ENCODE peak calls at places on chromosomes 6 and 20, in seven cellular contexts. A, T, F, H, Z, P and G are unnamed samples. For H3K4me1, the result is how much of the 10 kb centered on the place peaks cover.

GRCh38 chr6:31898200-31899011 is 908 bp upstream of the EHMT2 start:
- DNase-seq in A (peak), T (no peak), F (peak), H (peak), Z (peak), P (no peak), G (peak)

GRCh38 chr6:132401120-132401940 is at the start of gene MOXD1:
- DNase-seq in A (no peak), T (no peak), F (peak), H (peak), Z (peak), P (peak), G (peak)

GRCh38 chr6:130161627-130162404 is 60.9 kb downstream of the SAMD3 start:
- DNase-seq in A (no peak), T (no peak), F (no peak), H (no peak), Z (no peak), P (no peak), G (no peak)

GRCh38 chr6:75012018-75012417 is 193.8 kb downstream of the COL12A1 start:
- DNase-seq in A (no peak), T (no peak), F (no peak), H (no peak), Z (no peak), P (no peak), G (no peak)

GRCh38 chr6:90397929-90398674 is 101.5 kb upstream of the BACH2 start:
- DNase-seq in A (no peak), T (peak), F (no peak), H (peak), Z (no peak), P (no peak), G (no peak)

GRCh38 chr6:14396826-14397517 is 279.4 kb downstream of the CD83 start:
- DNase-seq in A (no peak), T (no peak), F (peak), H (peak), Z (peak), P (no peak), G (peak)

GRCh38 chr6:84379142-84379541 is 151.7 kb upstream of the CEP162 start:
- DNase-seq in A (no peak), T (no peak), F (no peak), H (no peak), Z (no peak), P (no peak), G (no peak)

GRCh38 chr6:90021701-90022100 is 127.4 kb downstream of the GJA10 start:
- DNase-seq in A (no peak), T (no peak), F (no peak), H (no peak), Z (no peak), P (no peak), G (no peak)

GRCh38 chr20:51492167-51493092 is 50.1 kb downstream of the NFATC2 start:
- DNase-seq in A (no peak), T (no peak), F (peak), H (no peak), Z (peak), P (peak), G (no peak)

GRCh38 chr6:28134015-28134414 is 7.7 kb upstream of the ZKSCAN8 start:
- DNase-seq in A (peak), T (no peak), F (peak), H (peak), Z (peak), P (no peak), G (no peak)

GRCh38 chr6:30870546-30870945 is 13.8 kb upstream of the DDR1 start:
- DNase-seq in A (no peak), T (no peak), F (no peak), H (peak), Z (no peak), P (no peak), G (no peak)

GRCh38 chr6:38273325-38273724 is 366.4 kb downstream of the BTBD9 start:
- DNase-seq in A (no peak), T (no peak), F (no peak), H (no peak), Z (peak), P (no peak), G (no peak)

GRCh38 chr6:17885079-17885478 is 102.4 kb downstream of the KIF13A start:
- DNase-seq in A (no peak), T (no peak), F (no peak), H (no peak), Z (peak), P (no peak), G (no peak)

GRCh38 chr20:50575869-50576720 is 65.9 kb downstream of the PTPN1 start:
- DNase-seq in A (peak), T (peak), F (peak), H (peak), Z (peak), P (peak), G (peak)

GRCh38 chr20:4074877-4075455 is 59.6 kb upstream of the RNF24 start:
- DNase-seq in A (no peak), T (no peak), F (no peak), H (no peak), Z (no peak), P (no peak), G (no peak)

GRCh38 chr20:44583179-44583578 is 800 bp downstream of the PKIG start:
- DNase-seq in A (no peak), T (no peak), F (no peak), H (no peak), Z (peak), P (no peak), G (no peak)

GRCh38 chr6:48318670-48319069 is 207.7 kb upstream of the PTCHD4 start:
- DNase-seq in A (no peak), T (no peak), F (no peak), H (no peak), Z (no peak), P (no peak), G (no peak)

GRCh38 chr20:9454781-9455180 is 59.6 kb upstream of the LAMP5 start:
- DNase-seq in A (no peak), T (no peak), F (no peak), H (no peak), Z (peak), P (no peak), G (no peak)

GRCh38 chr6:37289931-37290330 is 32.0 kb upstream of the TMEM217 start:
- DNase-seq in A (no peak), T (no peak), F (no peak), H (no peak), Z (no peak), P (no peak), G (no peak)

GRCh38 chr6:104573372-104573771 is 286.3 kb downstream of the HACE1 start:
- DNase-seq in A (no peak), T (no peak), F (no peak), H (peak), Z (no peak), P (no peak), G (no peak)

GRCh38 chr20:38764563-38765355 is 16.5 kb downstream of the ACTR5 start:
- DNase-seq in A (no peak), T (no peak), F (no peak), H (no peak), Z (peak), P (peak), G (no peak)

GRCh38 chr6:124792386-124792785 is 169.9 kb upstream of the RNF217 start:
- DNase-seq in A (no peak), T (no peak), F (no peak), H (no peak), Z (no peak), P (no peak), G (no peak)

GRCh38 chr6:46098678-46099077 is 31.1 kb upstream of the ENPP4 start:
- DNase-seq in A (no peak), T (no peak), F (no peak), H (no peak), Z (no peak), P (no peak), G (peak)

GRCh38 chr20:37317316-37317715 is 27.9 kb downstream of the MANBAL start:
- DNase-seq in A (no peak), T (no peak), F (no peak), H (no peak), Z (peak), P (no peak), G (no peak)

GRCh38 chr6:22147983-22148797 is 148.6 kb downstream of the PRL start:
- DNase-seq in A (no peak), T (no peak), F (peak), H (no peak), Z (peak), P (no peak), G (no peak)

GRCh38 chr6:160203953-160204352 is 54.7 kb downstream of the SLC22A2 start:
- DNase-seq in A (no peak), T (no peak), F (no peak), H (no peak), Z (no peak), P (no peak), G (no peak)

GRCh38 chr20:49297605-49298530 is 20.0 kb upstream of the ZNFX1 start:
- DNase-seq in A (peak), T (no peak), F (peak), H (peak), Z (no peak), P (peak), G (peak)

GRCh38 chr20:43549416-43550136 is 9.3 kb upstream of the SGK2 start:
- DNase-seq in A (no peak), T (no peak), F (no peak), H (no peak), Z (no peak), P (no peak), G (no peak)

GRCh38 chr20:45970646-45971424 is 1.2 kb downstream of the ZNF335 start:
- DNase-seq in A (peak), T (no peak), F (no peak), H (peak), Z (peak), P (peak), G (peak)

GRCh38 chr20:32516985-32517873 is 67.9 kb downstream of the NOL4L start:
- DNase-seq in A (no peak), T (no peak), F (peak), H (peak), Z (no peak), P (peak), G (no peak)

GRCh38 chr20:47019106-47019824 is 124.6 kb downstream of the EYA2 start:
- DNase-seq in A (no peak), T (no peak), F (peak), H (no peak), Z (peak), P (no peak), G (peak)

GRCh38 chr20:35146299-35146921 is 726 bp downstream of the EDEM2 start:
- DNase-seq in A (peak), T (no peak), F (peak), H (peak), Z (peak), P (peak), G (no peak)

GRCh38 chr6:20877008-20877937 is 343.0 kb downstream of the CDKAL1 start:
- DNase-seq in A (no peak), T (no peak), F (no peak), H (no peak), Z (peak), P (peak), G (peak)

DNA sequence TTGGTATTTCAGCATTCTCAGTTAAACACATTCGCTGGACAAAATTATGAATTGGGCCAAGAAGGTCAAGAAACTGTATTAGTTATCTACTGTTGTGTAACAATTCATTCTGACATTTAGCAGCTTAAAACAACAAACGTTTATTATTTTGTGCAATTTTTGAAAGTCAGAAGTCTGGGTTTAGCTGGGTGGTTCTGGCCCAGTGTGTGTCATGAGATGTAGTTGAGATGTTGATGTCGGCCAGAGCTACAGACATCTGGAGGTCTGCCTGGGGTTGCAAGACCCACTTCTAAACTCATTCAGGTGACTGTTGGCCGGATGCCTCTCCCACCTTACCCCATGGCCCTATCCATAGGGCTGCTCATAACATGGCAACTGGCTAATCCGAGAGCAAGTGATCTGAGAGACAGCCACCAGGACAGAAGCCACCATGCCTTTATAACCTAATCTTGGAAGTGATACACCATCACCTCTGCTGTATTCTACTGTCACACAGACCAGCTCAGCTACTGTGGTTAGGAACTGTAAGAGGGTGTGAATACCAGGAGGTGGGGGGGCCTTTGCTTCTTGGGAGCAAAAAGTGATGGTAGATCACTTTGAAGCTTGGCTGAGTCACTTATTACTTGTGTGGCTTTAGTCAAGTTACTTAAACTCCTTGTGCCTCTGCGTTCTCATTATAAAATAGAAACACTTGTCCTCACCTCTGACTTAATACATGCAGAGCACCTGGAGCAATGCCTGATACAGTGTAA is 217.0 kb upstream of the MYLIP start:
- DNase-seq in A (no peak), T (no peak), F (peak), H (peak), Z (no peak), P (no peak), G (no peak)
- H3K4me1 ChIP-seq in A (under half), T (under half), F (half or more), H (under half), Z (under half), P (under half), G (under half)

GRCh38 chr6:144335914-144336313 is 50.8 kb downstream of the UTRN start:
- DNase-seq in A (peak), T (no peak), F (no peak), H (no peak), Z (no peak), P (no peak), G (peak)

GRCh38 chr6:144338474-144338873 is 53.3 kb downstream of the UTRN start:
- DNase-seq in A (peak), T (no peak), F (peak), H (no peak), Z (no peak), P (no peak), G (no peak)

GRCh38 chr6:144336900-144337299 is 51.8 kb downstream of the UTRN start:
- DNase-seq in A (peak), T (no peak), F (no peak), H (no peak), Z (no peak), P (no peak), G (no peak)

GRCh38 chr6:144334150-144334708 is 49.1 kb downstream of the UTRN start:
- DNase-seq in A (peak), T (peak), F (no peak), H (no peak), Z (no peak), P (no peak), G (peak)

DNA sequence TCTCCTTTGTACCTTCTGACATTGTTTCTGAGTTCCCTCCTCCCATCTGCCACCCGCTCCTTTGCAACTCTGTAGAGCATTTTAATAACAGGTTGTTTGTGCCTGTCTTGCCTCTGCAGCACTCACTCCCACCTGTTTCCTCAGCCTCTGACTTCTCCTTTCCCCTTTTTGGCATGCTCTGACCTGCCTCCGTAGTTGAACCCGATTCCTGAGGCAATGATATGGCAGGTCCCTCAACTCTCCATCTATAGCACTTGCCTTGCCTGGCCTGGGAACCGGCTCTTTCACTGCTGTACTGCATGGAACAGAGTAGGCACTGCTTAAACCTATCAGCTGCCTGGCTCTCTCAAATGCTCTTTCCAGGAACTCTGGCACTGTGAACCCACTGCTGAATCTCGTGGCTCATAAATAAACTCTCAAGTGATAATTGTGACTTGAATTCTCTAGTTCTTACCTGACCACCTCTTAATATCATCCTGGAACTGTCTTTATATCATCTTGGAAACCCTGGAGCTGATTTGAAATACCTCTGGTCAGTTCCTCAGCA is 50.3 kb downstream of the UTRN start:
- DNase-seq in A (peak), T (no peak), F (no peak), H (no peak), Z (no peak), P (no peak), G (no peak)
- H3K4me1 ChIP-seq in A (under half), T (under half), F (under half), H (under half), Z (under half), P (under half), G (under half)

DNA sequence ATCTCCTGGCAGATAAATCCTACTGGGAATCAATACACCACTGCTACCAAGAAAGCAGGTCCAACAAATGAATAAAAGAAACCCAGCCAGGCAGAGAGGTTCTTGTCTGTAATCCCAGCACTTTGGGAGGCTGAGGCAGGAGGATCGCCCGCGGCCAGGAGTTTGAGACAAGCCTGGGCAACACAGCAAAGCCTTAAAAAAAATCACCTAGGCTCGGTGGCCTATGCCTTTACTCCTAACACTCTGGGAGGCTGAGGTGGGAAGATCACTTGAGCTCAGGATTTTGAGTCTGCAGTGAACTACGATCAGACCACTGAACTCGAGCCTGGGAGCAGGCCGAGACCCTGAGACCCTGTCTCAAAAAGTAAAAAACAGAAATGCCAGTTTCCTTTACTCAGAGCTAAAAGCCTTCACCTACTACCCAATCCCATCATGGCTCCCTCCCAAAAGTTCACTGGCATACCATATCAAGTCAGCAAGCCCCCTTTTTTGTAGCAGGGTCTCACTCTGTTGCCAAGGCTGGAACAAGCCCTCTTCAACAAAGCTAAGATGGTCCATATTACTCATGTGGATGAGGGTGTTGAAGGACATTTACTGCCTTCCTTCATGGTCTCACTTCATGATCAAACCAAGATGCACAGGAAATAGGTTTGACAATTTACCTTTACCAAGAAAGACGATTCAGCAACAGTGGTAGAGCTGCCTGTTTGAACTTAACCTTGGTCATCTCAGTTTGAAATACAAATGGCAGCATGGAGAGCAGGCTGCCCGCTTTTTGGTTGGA is 5.3 kb downstream of the SNX5 start:
- DNase-seq in A (no peak), T (no peak), F (no peak), H (no peak), Z (no peak), P (no peak), G (no peak)
- H3K4me1 ChIP-seq in A (half or more), T (half or more), F (half or more), H (under half), Z (half or more), P (under half), G (half or more)

GRCh38 chr20:58864346-58864745 is 11.8 kb downstream of the GNAS start:
- DNase-seq in A (peak), T (no peak), F (no peak), H (no peak), Z (no peak), P (no peak), G (no peak)
- H3K4me1 ChIP-seq in A (under half), T (under half), F (under half), H (under half), Z (under half), P (under half), G (under half)

GRCh38 chr6:42295688-42296087 is 78.0 kb upstream of the MRPS10 start:
- DNase-seq in A (no peak), T (no peak), F (no peak), H (no peak), Z (no peak), P (no peak), G (no peak)
- H3K4me1 ChIP-seq in A (under half), T (half or more), F (under half), H (under half), Z (under half), P (under half), G (under half)

GRCh38 chr6:35170166-35170565 is 29.0 kb upstream of the TCP11 start:
- DNase-seq in A (no peak), T (no peak), F (no peak), H (peak), Z (peak), P (no peak), G (no peak)

GRCh38 chr6:35168461-35168861 is 27.3 kb upstream of the TCP11 start:
- DNase-seq in A (no peak), T (no peak), F (no peak), H (peak), Z (no peak), P (no peak), G (no peak)

GRCh38 chr6:35173068-35174042 is 32.2 kb upstream of the TCP11 start:
- DNase-seq in A (no peak), T (no peak), F (no peak), H (peak), Z (peak), P (no peak), G (no peak)

GRCh38 chr6:35174043-35174434 is 32.9 kb upstream of the TCP11 start:
- DNase-seq in A (no peak), T (no peak), F (no peak), H (no peak), Z (no peak), P (no peak), G (no peak)

GRCh38 chr6:35170891-35171290 is 29.8 kb upstream of the TCP11 start:
- DNase-seq in A (no peak), T (no peak), F (no peak), H (peak), Z (no peak), P (no peak), G (no peak)
- H3K4me1 ChIP-seq in A (under half), T (under half), F (under half), H (under half), Z (under half), P (under half), G (under half)

GRCh38 chr6:158645064-158646022 is 800 bp upstream of the DYNLT1 start:
- DNase-seq in A (no peak), T (no peak), F (no peak), H (no peak), Z (no peak), P (no peak), G (no peak)
- H3K4me1 ChIP-seq in A (under half), T (half or more), F (under half), H (under half), Z (half or more), P (under half), G (under half)